ENCODE peak calls at places on chromosomes 7 and 10, in eight cellular contexts. P is fibroblast of the aortic adventitia; V is stimulated activated CD4-positive, alpha-beta T cell treated with anti-CD3 and anti-CD28 coated beads, TNF-alpha, amount 100 ng/mL, for 4 hours; K is glomerular endothelial cell; X is NCI-H460; U is EH; Q is NCI-H748 treated with DMSO at 0.1 percent for 48 hours; C is hippocampal formation. S is an unnamed sample.

GRCh38 chr10:110445871-110446270 is 51.8 kb upstream of the DUSP5 start:
- DNase-seq in Q (no peak), U (no peak), V (no peak), P (no peak), C (no peak), K (no peak), X (no peak), S (no peak)

GRCh38 chr7:95725170-95725569 is 47.2 kb upstream of the DYNC1I1 start:
- DNase-seq in X (no peak), C (no peak), Q (peak), V (no peak), K (no peak), U (no peak), P (no peak), S (no peak)

GRCh38 chr7:43873300-43873699 is 4.0 kb upstream of the MRPS24 start:
- DNase-seq in U (peak), Q (no peak), X (no peak), P (peak), V (no peak), C (no peak), K (no peak), S (no peak)

GRCh38 chr7:111173528-111173927 is 82.6 kb downstream of the LRRN3 start:
- DNase-seq in C (no peak), X (no peak), V (no peak), P (no peak), K (no peak), Q (no peak), U (no peak), S (no peak)

GRCh38 chr10:90890347-90890746 is 18.6 kb downstream of the RPP30 start:
- DNase-seq in X (no peak), K (no peak), C (no peak), P (no peak), V (no peak), U (peak), Q (no peak), S (no peak)

GRCh38 chr7:158263110-158263963 is 324.3 kb downstream of the PTPRN2 start:
- DNase-seq in Q (no peak), P (no peak), X (no peak), U (no peak), C (no peak), K (no peak), V (no peak), S (no peak)

GRCh38 chr10:43259248-43259980 is 7.5 kb downstream of the RASGEF1A start:
- DNase-seq in K (no peak), C (no peak), X (no peak), P (no peak), U (no peak), Q (no peak), V (no peak), S (no peak)

GRCh38 chr7:4791738-4792536 is 16.5 kb downstream of the AP5Z1 start:
- DNase-seq in V (peak), U (peak), Q (no peak), P (peak), C (peak), X (peak), K (no peak), S (no peak)

GRCh38 chr7:55571534-55572377 is 546 bp downstream of the VOPP1 start:
- DNase-seq in U (peak), P (peak), Q (no peak), X (no peak), K (no peak), V (peak), C (peak), S (no peak)

GRCh38 chr7:38525857-38526256 is 105.3 kb downstream of the AMPH start:
- DNase-seq in X (no peak), Q (no peak), U (no peak), V (no peak), K (no peak), C (no peak), P (no peak), S (no peak)

GRCh38 chr7:91228927-91229326 is 35.3 kb upstream of the FZD1 start:
- DNase-seq in C (no peak), X (no peak), U (peak), K (no peak), P (no peak), Q (no peak), V (no peak), S (no peak)

GRCh38 chr7:44884553-44885393 is 557 bp downstream of the PURB start:
- DNase-seq in U (peak), X (peak), K (no peak), P (peak), C (no peak), V (peak), Q (no peak), S (no peak)

GRCh38 chr7:106770191-106770590 is 94.9 kb upstream of the PIK3CG start:
- DNase-seq in V (no peak), C (no peak), Q (no peak), P (peak), U (peak), X (no peak), K (peak), S (no peak)

GRCh38 chr7:25263292-25263691 is 35.0 kb upstream of the NPVF start:
- DNase-seq in C (no peak), U (no peak), K (no peak), P (no peak), X (no peak), V (no peak), Q (no peak), S (no peak)

GRCh38 chr7:21383217-21383832 is 44.6 kb upstream of the SP4 start:
- DNase-seq in C (no peak), V (no peak), P (no peak), X (no peak), K (no peak), Q (no peak), U (no peak), S (no peak)

GRCh38 chr10:117924820-117925219 is 121.9 kb downstream of the RAB11FIP2 start:
- DNase-seq in U (no peak), K (no peak), P (no peak), Q (no peak), V (no peak), X (no peak), C (no peak), S (no peak)

GRCh38 chr10:125984346-125984745 is 88.0 kb downstream of the FANK1 start:
- DNase-seq in U (no peak), V (no peak), Q (no peak), K (no peak), C (no peak), X (no peak), P (no peak), S (no peak)

GRCh38 chr10:77637474-77637985 is at the start of gene KCNMA1:
- DNase-seq in X (no peak), U (peak), P (no peak), C (peak), V (no peak), K (no peak), Q (no peak), S (no peak)

GRCh38 chr10:72086466-72087391 is 1.6 kb downstream of the SPOCK2 start:
- DNase-seq in V (peak), Q (no peak), K (no peak), C (no peak), U (no peak), X (no peak), P (no peak), S (no peak)

GRCh38 chr7:22356855-22357310 is at the start of gene RAPGEF5:
- DNase-seq in P (no peak), C (no peak), V (no peak), Q (peak), K (no peak), U (peak), X (no peak), S (no peak)

GRCh38 chr10:114306116-114306973 is 67.3 kb downstream of the VWA2 start:
- DNase-seq in P (peak), K (no peak), U (peak), Q (no peak), C (no peak), V (no peak), X (no peak), S (peak)

GRCh38 chr10:5524721-5525531 is at the start of gene CALML3:
- DNase-seq in P (no peak), K (no peak), X (no peak), C (no peak), Q (no peak), V (no peak), U (no peak), S (no peak)

GRCh38 chr10:16436367-16436757 is 448 bp upstream of the PTER start:
- DNase-seq in V (no peak), C (no peak), K (no peak), X (no peak), P (no peak), Q (no peak), U (no peak), S (no peak)

GRCh38 chr7:134140889-134141867 is 14.0 kb downstream of the LRGUK start:
- DNase-seq in Q (no peak), U (peak), X (peak), C (peak), V (peak), P (peak), K (no peak), S (peak)

GRCh38 chr7:105364748-105365147 is 24.0 kb downstream of the SRPK2 start:
- DNase-seq in U (peak), K (no peak), C (no peak), X (no peak), Q (no peak), P (no peak), V (no peak), S (no peak)

GRCh38 chr7:78967046-78967445 is 486.4 kb downstream of the MAGI2 start:
- DNase-seq in Q (no peak), V (no peak), K (no peak), X (no peak), C (no peak), U (peak), P (no peak), S (no peak)

GRCh38 chr7:131170440-131171105 is 157.1 kb upstream of the MKLN1 start:
- DNase-seq in P (peak), Q (no peak), V (no peak), X (no peak), U (peak), C (no peak), K (no peak), S (no peak)

GRCh38 chr10:91034042-91034441 is 113.2 kb upstream of the ANKRD1 start:
- DNase-seq in P (no peak), C (no peak), U (no peak), V (no peak), X (no peak), K (no peak), Q (no peak), S (no peak)

GRCh38 chr7:103083210-103083609 is 8.3 kb downstream of the ARMC10 start:
- DNase-seq in K (no peak), U (no peak), Q (no peak), V (no peak), P (no peak), X (no peak), C (no peak), S (no peak)

GRCh38 chr10:128268015-128268722 is 141.9 kb upstream of the MKI67 start:
- DNase-seq in P (no peak), X (peak), Q (peak), C (no peak), U (no peak), K (no peak), V (no peak), S (no peak)

GRCh38 chr10:29980084-29980483 is 79.3 kb downstream of the JCAD start:
- DNase-seq in K (no peak), C (no peak), Q (no peak), V (no peak), X (no peak), P (peak), U (no peak), S (no peak)

GRCh38 chr7:25389489-25390106 is 161.3 kb upstream of the NPVF start:
- DNase-seq in Q (peak), K (peak), X (peak), U (peak), V (no peak), C (no peak), P (peak), S (no peak)

GRCh38 chr10:125145636-125146035 is 14.7 kb downstream of the CTBP2 start:
- DNase-seq in Q (no peak), C (no peak), U (no peak), X (no peak), V (no peak), P (no peak), K (no peak), S (no peak)

GRCh38 chr7:82319674-82320118 is 123.9 kb downstream of the CACNA2D1 start:
- DNase-seq in U (peak), K (no peak), V (no peak), X (no peak), Q (peak), C (peak), P (peak), S (no peak)

GRCh38 chr7:66920769-66921395 is at the start of gene TMEM248:
- DNase-seq in Q (peak), C (peak), P (peak), X (peak), U (peak), K (no peak), V (peak), S (peak)